ENCODE peak calls at places on chromosomes 13 and 19, in eight cellular contexts. W is HCT116, R is uterus, C is ascending aorta, K is colonic mucosa, Q is cardiac muscle cell, Y is kidney, U is tibial artery. J is an unnamed sample. For H3K36me3 and H3K9me3, the result is how much of the 10 kb centered on the place peaks cover.

GRCh38 chr19:45468803-45469131 is 971 bp downstream of the FOSB start:
- DNase-seq in R (no peak), W (no peak), K (no peak), Q (no peak), Y (peak), C (no peak), U (no peak), J (no peak)

GRCh38 chr19:51016798-51017683 is 2.5 kb downstream of the KLK10 start:
- DNase-seq in W (peak), C (no peak), R (no peak), Q (peak), U (no peak), K (no peak), Y (no peak), J (no peak)

GRCh38 chr13:22828081-22828480 is 352.7 kb upstream of the SGCG start:
- DNase-seq in K (no peak), R (no peak), U (no peak), Y (no peak), C (no peak), Q (no peak), W (no peak), J (no peak)

GRCh38 chr19:39506944-39507714 is 7.8 kb upstream of the SELENOV start:
- DNase-seq in C (no peak), R (no peak), Q (peak), Y (no peak), U (no peak), K (peak), W (no peak), J (no peak)

GRCh38 chr13:113137656-113138292 is 15.2 kb downstream of the F10 start:
- DNase-seq in C (no peak), Y (peak), Q (no peak), U (no peak), R (no peak), W (no peak), K (no peak), J (no peak)

GRCh38 chr19:47445937-47446402 is 25.7 kb downstream of the SLC8A2 start:
- DNase-seq in W (no peak), K (peak), C (no peak), U (no peak), Y (peak), Q (peak), R (peak), J (no peak)

GRCh38 chr19:17441241-17442135 is 7.0 kb downstream of the TMEM221 start:
- DNase-seq in C (no peak), U (no peak), R (no peak), K (no peak), Y (no peak), W (no peak), Q (peak), J (no peak)

GRCh38 chr13:64078025-64078424 is 2662.4 kb upstream of the PCDH20 start:
- DNase-seq in K (no peak), C (no peak), U (no peak), R (no peak), W (no peak), Y (no peak), Q (no peak), J (no peak)

GRCh38 chr13:41742917-41743552 is 217.9 kb downstream of the VWA8 start:
- DNase-seq in Q (no peak), C (no peak), W (no peak), K (no peak), Y (no peak), R (no peak), U (no peak), J (no peak)

GRCh38 chr19:44748426-44749254 is at the start of gene BCL3:
- DNase-seq in R (peak), W (no peak), K (peak), Y (peak), C (no peak), Q (peak), U (peak), J (no peak)

GRCh38 chr13:113641426-113641825 is 16.6 kb downstream of the ATP4B start:
- DNase-seq in K (no peak), Y (peak), C (no peak), U (no peak), Q (no peak), R (no peak), W (no peak), J (no peak)

GRCh38 chr19:30069535-30070197 is 127.6 kb downstream of the URI1 start:
- DNase-seq in R (no peak), Q (no peak), W (no peak), C (no peak), Y (peak), U (no peak), K (no peak), J (no peak)

GRCh38 chr19:41811036-41811435 is 14.6 kb downstream of the CEACAM3 start:
- DNase-seq in Y (no peak), K (no peak), W (no peak), C (no peak), U (peak), Q (no peak), R (no peak), J (no peak)

GRCh38 chr19:14370169-14370998 is 10.9 kb upstream of the ADGRE5 start:
- DNase-seq in U (no peak), Q (no peak), C (no peak), Y (no peak), W (no peak), R (no peak), K (no peak), J (no peak)

GRCh38 chr19:1177322-1178114 is 3.5 kb upstream of the SBNO2 start:
- DNase-seq in W (peak), R (peak), K (no peak), Q (no peak), Y (peak), C (no peak), U (peak), J (no peak)

GRCh38 chr19:5147971-5148793 is 179.3 kb downstream of the KDM4B start:
- DNase-seq in U (peak), R (peak), W (no peak), C (no peak), Q (no peak), K (no peak), Y (peak), J (peak)
- H3K36me3 ChIP-seq in U (half or more), R (under half), W (under half), C (half or more), Q (under half), K (under half), Y (under half), J (half or more)

DNA sequence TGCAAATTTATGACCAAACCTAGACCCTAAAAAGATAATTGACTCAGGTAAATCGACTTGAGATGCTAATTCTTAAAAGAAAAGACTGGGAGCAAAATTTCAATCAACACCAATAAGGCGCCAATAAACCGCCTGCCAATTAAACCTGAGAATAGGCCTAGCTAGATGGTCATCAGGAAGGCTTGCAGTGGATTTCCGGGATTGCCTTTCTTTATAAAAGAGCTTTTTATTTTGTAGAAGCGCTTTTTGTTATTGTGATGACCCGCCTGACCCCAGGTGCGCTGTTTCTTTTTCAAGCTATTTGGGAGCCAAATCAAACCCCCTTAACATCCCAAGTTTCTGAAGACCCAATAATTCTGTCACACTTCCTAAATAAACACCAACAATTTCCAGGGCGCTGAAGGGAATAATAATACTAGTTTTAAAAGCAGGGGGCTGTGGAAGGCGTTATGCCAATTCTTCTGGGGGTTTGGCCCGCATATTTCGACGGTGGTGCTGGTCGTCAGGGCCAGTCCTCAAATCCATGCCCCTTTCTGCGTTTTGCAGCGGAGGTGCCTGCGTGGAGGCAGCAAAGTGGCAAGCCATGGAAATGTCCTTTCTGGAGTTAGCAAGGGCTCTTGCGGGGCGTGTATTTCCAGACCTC is 2.9 kb upstream of the ZIC5 start:
- DNase-seq in Y (no peak), W (no peak), Q (peak), C (no peak), R (no peak), K (no peak), U (no peak), J (no peak)
- H3K9me3 ChIP-seq in Y (under half), W (under half), Q (under half), C (under half), R (under half), K (under half), U (under half), J (under half)

GRCh38 chr13:102236341-102236740 is 165.5 kb downstream of the FGF14 start:
- DNase-seq in R (no peak), U (no peak), Y (no peak), Q (no peak), K (no peak), W (no peak), C (no peak), J (no peak)
- H3K36me3 ChIP-seq in R (under half), U (under half), Y (under half), Q (under half), K (under half), W (under half), C (under half), J (under half)

GRCh38 chr13:19169991-19170390 is 11.6 kb downstream of the TUBA3C start:
- DNase-seq in U (no peak), K (no peak), Q (no peak), W (no peak), C (no peak), Y (peak), R (no peak), J (no peak)
- H3K9me3 ChIP-seq in U (under half), K (under half), Q (under half), W (under half), C (under half), Y (under half), R (under half), J (under half)